ENCODE peak calls at places on chromosomes 6 and 20, in ten cellular contexts. V, Y, E, K, I, R, Q, G, W and U are unnamed samples.

GRCh38 chr6:16061833-16062232 is 67.1 kb upstream of the MYLIP start:
- DNase-seq in G (no peak), W (no peak), I (no peak), V (no peak), Y (no peak), Q (no peak), R (no peak), K (no peak), E (no peak), U (no peak)

GRCh38 chr20:15643713-15644112 is 929.5 kb downstream of the KIF16B start:
- DNase-seq in G (no peak), E (no peak), R (peak), I (peak), W (no peak), K (no peak), Q (peak), V (no peak), Y (no peak), U (no peak)

GRCh38 chr6:45946352-45946751 is 69.3 kb downstream of the CLIC5 start:
- DNase-seq in W (peak), E (no peak), Y (no peak), V (no peak), R (peak), G (no peak), K (no peak), Q (peak), I (no peak), U (no peak)

GRCh38 chr6:11187301-11187700 is 45.2 kb downstream of the NEDD9 start:
- DNase-seq in K (no peak), Y (no peak), E (no peak), R (no peak), W (no peak), V (no peak), G (no peak), I (no peak), Q (no peak), U (no peak)

GRCh38 chr20:60224914-60225313 is 266.7 kb downstream of the CDH26 start:
- DNase-seq in G (no peak), V (no peak), E (no peak), W (no peak), Y (no peak), K (no peak), R (peak), I (peak), Q (peak), U (no peak)

GRCh38 chr20:58696411-58696961 is 3.9 kb downstream of the NPEPL1 start:
- DNase-seq in V (no peak), Q (no peak), R (no peak), I (no peak), K (no peak), W (peak), G (no peak), Y (no peak), E (no peak), U (no peak)

GRCh38 chr20:25987073-25987927 is 290.6 kb upstream of the ZNF337 start:
- DNase-seq in E (peak), V (peak), G (peak), Q (no peak), K (peak), R (peak), I (peak), Y (peak), W (peak), U (peak)

GRCh38 chr20:40506567-40506966 is 182.5 kb downstream of the MAFB start:
- DNase-seq in Y (peak), Q (peak), E (peak), W (peak), G (peak), R (no peak), V (peak), I (peak), K (no peak), U (peak)

GRCh38 chr6:116424001-116424400 is 37.2 kb upstream of the CALHM6 start:
- DNase-seq in Q (peak), E (no peak), K (no peak), R (no peak), V (no peak), G (no peak), I (no peak), Y (no peak), W (no peak), U (no peak)

GRCh38 chr20:47150403-47151152 is 205.9 kb downstream of the ZMYND8 start:
- DNase-seq in Q (peak), R (peak), Y (no peak), K (no peak), I (peak), G (peak), W (peak), V (peak), E (peak), U (peak)

GRCh38 chr20:6533321-6533720 is 234.2 kb upstream of the BMP2 start:
- DNase-seq in R (no peak), K (no peak), G (no peak), Q (no peak), Y (no peak), I (no peak), V (no peak), W (no peak), E (no peak), U (peak)

GRCh38 chr20:37309941-37310590 is 20.6 kb downstream of the MANBAL start:
- DNase-seq in E (no peak), Y (no peak), Q (no peak), G (no peak), K (no peak), R (no peak), W (no peak), V (no peak), I (no peak), U (no peak)

GRCh38 chr20:36394340-36394965 is 88.3 kb downstream of the DLGAP4 start:
- DNase-seq in Q (no peak), K (no peak), E (no peak), V (no peak), W (no peak), I (no peak), Y (no peak), G (no peak), R (no peak), U (no peak)

GRCh38 chr20:20525214-20525613 is 157.3 kb downstream of the INSM1 start:
- DNase-seq in G (no peak), W (no peak), E (no peak), V (no peak), I (no peak), Q (no peak), Y (no peak), R (no peak), K (no peak), U (peak)

GRCh38 chr6:34519971-34520644 is 36.0 kb downstream of the SPDEF start:
- DNase-seq in V (no peak), I (no peak), W (no peak), K (peak), G (no peak), Q (no peak), E (no peak), Y (no peak), R (no peak), U (no peak)

GRCh38 chr6:79302341-79302740 is 67.9 kb upstream of the HMGN3 start:
- DNase-seq in Q (peak), I (no peak), Y (no peak), G (no peak), V (no peak), E (no peak), R (no peak), K (no peak), W (no peak), U (no peak)

GRCh38 chr6:53428886-53429285 is 80.1 kb upstream of the ELOVL5 start:
- DNase-seq in K (no peak), V (no peak), R (no peak), W (no peak), Y (no peak), Q (no peak), I (no peak), E (no peak), G (no peak), U (no peak)

GRCh38 chr20:22217712-22218352 is 366.5 kb downstream of the FOXA2 start:
- DNase-seq in G (no peak), V (no peak), I (no peak), Y (no peak), K (no peak), E (peak), R (no peak), Q (no peak), W (no peak), U (no peak)

GRCh38 chr6:118704911-118705310 is 53.5 kb upstream of the CEP85L start:
- DNase-seq in Y (no peak), G (no peak), I (no peak), K (no peak), Q (no peak), R (peak), E (no peak), V (no peak), W (no peak), U (no peak)

GRCh38 chr6:17354700-17355403 is 38.5 kb upstream of the CAP2 start:
- DNase-seq in K (no peak), Q (peak), Y (no peak), R (no peak), V (no peak), W (no peak), E (no peak), G (no peak), I (peak), U (peak)

GRCh38 chr20:17615645-17616479 is 46.0 kb downstream of the DSTN start:
- DNase-seq in E (no peak), R (no peak), V (no peak), Y (no peak), W (peak), G (peak), K (no peak), I (no peak), Q (no peak), U (no peak)

GRCh38 chr6:4059115-4059777 is 19.7 kb downstream of the FAM217A start:
- DNase-seq in V (no peak), Q (peak), R (no peak), W (no peak), G (no peak), I (peak), E (no peak), Y (peak), K (peak), U (peak)

GRCh38 chr20:44231193-44231592 is 15.9 kb upstream of the GDAP1L1 start:
- DNase-seq in I (no peak), V (no peak), G (no peak), E (no peak), R (no peak), K (no peak), Y (no peak), Q (no peak), W (no peak), U (no peak)

GRCh38 chr6:22399693-22400092 is 102.9 kb upstream of the PRL start:
- DNase-seq in W (no peak), Y (no peak), G (no peak), I (no peak), K (no peak), V (no peak), Q (peak), E (no peak), R (no peak), U (no peak)

GRCh38 chr6:1290805-1291204 is 21.1 kb upstream of the FOXQ1 start:
- DNase-seq in Y (no peak), R (no peak), E (no peak), V (no peak), Q (no peak), G (no peak), I (no peak), K (no peak), W (no peak), U (no peak)

GRCh38 chr6:70194421-70194820 is 108.5 kb downstream of the COL9A1 start:
- DNase-seq in E (no peak), I (no peak), W (no peak), V (no peak), Q (no peak), G (no peak), R (no peak), Y (no peak), K (no peak), U (no peak)

GRCh38 chr20:50837532-50838321 is 42.9 kb downstream of the BCAS4 start:
- DNase-seq in V (no peak), Q (peak), K (no peak), E (peak), G (no peak), Y (no peak), I (no peak), W (no peak), R (no peak), U (peak)

GRCh38 chr6:63058601-63059000 is 152.7 kb upstream of the FKBP1C start:
- DNase-seq in G (no peak), W (no peak), K (no peak), Q (no peak), R (peak), I (no peak), Y (no peak), E (no peak), V (no peak), U (no peak)

GRCh38 chr6:79249136-79249535 is 14.7 kb upstream of the HMGN3 start:
- DNase-seq in I (no peak), G (no peak), Y (no peak), Q (no peak), R (no peak), E (no peak), V (no peak), W (no peak), K (no peak), U (no peak)

GRCh38 chr20:17568972-17569471 is 853 bp upstream of the DSTN start:
- DNase-seq in I (peak), K (no peak), R (peak), Y (no peak), E (peak), W (peak), Q (peak), V (peak), G (peak), U (peak)

GRCh38 chr6:156864557-156864956 is 87.4 kb downstream of the ARID1B start:
- DNase-seq in V (no peak), G (no peak), W (no peak), R (no peak), Y (no peak), I (no peak), Q (peak), E (no peak), K (no peak), U (no peak)

DNA sequence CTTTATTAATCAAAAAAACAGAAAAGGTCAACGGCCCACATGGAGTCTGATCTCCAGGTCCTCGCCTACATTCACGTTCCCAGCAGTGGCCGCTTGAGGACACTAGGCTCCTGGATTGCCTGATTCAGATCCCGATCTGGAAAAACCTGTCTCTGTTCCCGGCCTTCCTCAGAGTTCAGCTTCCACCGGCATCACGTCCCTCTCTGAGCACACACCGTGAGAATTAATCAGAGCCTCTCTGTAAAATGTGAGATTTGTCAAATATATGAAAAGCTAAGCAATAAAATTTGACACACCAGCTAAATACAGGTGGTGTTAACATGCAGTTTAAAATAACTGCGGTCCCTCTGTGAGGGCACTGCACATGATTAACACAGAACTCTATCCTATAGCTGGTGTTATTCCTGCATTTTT is 122.8 kb upstream of the COL21A1 start:
- DNase-seq in V (peak), G (peak), E (peak), R (peak), I (peak), Y (no peak), W (peak), K (no peak), Q (peak), U (peak)
- H3K4me3 ChIP-seq in V (no peak), G (no peak), E (no peak), R (no peak), I (no peak), Y (no peak), W (no peak), K (no peak), Q (peak), U (no peak)

GRCh38 chr6:107699191-107700015 is 124.7 kb downstream of the SCML4 start:
- DNase-seq in Y (no peak), Q (no peak), W (no peak), I (no peak), R (no peak), K (no peak), E (no peak), V (no peak), G (no peak), U (no peak)

GRCh38 chr6:107697682-107698081 is 126.4 kb downstream of the SCML4 start:
- DNase-seq in V (no peak), I (no peak), G (no peak), E (no peak), R (no peak), K (no peak), Y (no peak), W (no peak), Q (no peak), U (no peak)

GRCh38 chr6:107700016-107700335 is 124.1 kb downstream of the SCML4 start:
- DNase-seq in K (no peak), I (no peak), V (no peak), G (no peak), W (no peak), Y (no peak), E (no peak), Q (no peak), R (no peak), U (no peak)

GRCh38 chr6:107695061-107695715 is 128.9 kb downstream of the SCML4 start:
- DNase-seq in E (no peak), Q (no peak), V (no peak), G (no peak), I (no peak), R (no peak), K (no peak), W (no peak), Y (no peak), U (no peak)

GRCh38 chr6:107698146-107698545 is 126.0 kb downstream of the SCML4 start:
- DNase-seq in V (no peak), Q (no peak), K (no peak), W (no peak), R (no peak), G (no peak), Y (no peak), E (no peak), I (no peak), U (no peak)
- H3K27ac ChIP-seq in V (no peak), Q (no peak), K (no peak), W (no peak), R (no peak), G (no peak), Y (no peak), E (peak), I (no peak), U (no peak)

DNA sequence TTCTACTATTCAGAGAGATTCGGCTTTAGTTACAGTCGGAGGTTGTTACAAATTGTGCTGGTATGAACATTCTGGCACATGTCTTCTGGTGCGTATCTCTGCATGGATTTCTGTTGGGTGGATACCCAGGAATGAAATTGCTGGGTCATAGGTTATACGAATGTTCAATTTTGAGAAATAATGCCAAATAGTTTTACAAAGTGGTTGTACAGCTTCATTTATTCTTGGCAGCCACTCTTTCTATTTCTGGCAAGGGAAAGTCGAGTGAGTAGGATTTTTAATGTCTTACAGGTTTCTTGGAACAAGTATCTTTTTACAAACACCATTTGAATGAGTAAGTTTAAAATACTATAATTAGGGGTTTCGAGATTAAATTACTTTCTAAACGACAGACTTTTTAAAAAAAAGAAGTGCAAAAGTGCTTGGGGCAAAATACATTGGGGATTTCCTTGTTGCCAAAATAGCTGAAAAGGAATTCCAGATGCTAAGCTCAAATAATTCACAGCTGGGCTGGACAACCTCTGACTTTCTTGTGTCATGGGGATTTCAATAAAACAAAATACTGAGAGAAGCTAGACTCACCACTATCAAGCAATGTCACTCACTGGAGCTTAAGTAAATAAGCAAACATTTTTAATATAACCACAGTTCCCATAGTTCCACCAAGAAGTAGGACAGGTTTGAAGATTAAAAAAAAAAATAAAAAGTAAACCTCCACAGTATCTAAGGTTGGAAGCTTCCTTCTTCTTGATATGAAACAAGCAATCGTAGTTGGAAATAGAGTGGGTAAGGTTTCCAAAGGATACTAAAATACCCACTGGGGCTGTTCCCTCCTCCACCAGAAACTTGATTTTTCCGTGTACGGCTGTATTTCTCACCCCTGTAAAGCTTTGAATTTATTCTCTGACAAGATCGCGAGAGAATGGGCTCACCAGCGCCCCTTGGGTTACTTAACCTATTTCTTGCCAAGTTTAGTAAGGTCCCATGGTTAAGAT is 21.6 kb upstream of the GFOD1 start:
- DNase-seq in W (no peak), I (no peak), Y (no peak), E (no peak), Q (peak), G (peak), V (no peak), K (no peak), R (peak), U (no peak)
- H3K4me3 ChIP-seq in W (no peak), I (no peak), Y (no peak), E (no peak), Q (no peak), G (no peak), V (no peak), K (no peak), R (no peak), U (no peak)

DNA sequence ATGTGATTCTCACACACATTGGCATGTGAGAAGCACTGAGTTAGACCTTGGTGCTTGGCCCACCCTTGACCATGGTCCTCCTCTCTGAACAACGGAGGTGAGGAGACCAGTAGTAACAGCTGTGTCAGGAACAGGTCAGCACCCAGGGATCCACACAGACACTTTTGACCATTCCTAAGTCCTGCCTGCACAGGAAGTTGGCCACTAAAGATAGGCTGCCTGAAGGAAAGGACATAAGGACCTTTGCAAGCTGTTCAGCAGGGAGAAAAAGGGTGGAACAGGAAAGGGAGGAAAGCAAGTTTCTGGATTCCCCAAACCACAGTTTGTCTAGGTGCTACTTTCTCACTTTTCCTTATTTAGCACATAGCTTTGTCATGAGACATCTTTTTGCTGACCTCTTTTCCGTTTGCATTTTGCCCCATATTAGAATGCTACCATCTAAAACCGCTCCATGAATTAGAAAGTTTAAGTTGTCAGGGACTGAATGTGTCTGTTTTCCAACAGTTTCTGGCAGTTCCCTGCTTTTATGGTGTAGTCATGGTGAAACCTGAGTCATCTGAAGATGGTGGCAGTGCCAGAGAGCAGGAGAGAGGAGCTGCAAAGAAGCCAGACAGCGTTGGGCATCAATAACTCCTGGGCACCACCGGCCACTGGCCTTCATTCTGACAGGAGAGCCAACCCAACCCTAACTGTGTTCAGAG is 1.1 kb upstream of the CD109 start:
- DNase-seq in R (no peak), Y (no peak), K (no peak), Q (peak), I (no peak), V (no peak), W (no peak), G (no peak), E (no peak), U (no peak)
- H3K27ac ChIP-seq in R (peak), Y (no peak), K (no peak), Q (peak), I (peak), V (no peak), W (no peak), G (peak), E (no peak), U (no peak)

DNA sequence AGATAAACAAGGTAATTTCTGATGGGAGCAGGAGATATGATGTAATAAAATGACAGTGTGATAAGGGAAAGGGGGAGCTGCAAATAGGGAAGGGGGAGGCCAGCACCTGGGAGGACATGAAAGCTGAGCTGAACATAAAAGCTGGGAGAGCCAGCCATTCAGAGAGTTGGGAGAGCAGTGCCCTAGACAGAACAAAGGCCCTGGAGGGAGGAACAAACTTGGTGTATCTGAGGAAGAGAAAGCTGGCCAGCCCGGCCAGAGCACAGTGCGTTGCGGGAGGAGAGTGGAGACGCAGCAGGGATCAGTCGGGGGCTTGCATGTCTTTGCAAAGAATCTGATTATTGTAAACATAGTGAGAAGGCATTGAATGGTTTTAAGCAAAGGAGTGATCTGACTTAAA is 318.1 kb downstream of the ZFAND3 start:
- DNase-seq in R (peak), V (no peak), E (no peak), Y (no peak), K (no peak), W (no peak), G (no peak), Q (no peak), I (no peak), U (no peak)
- H3K4me3 ChIP-seq in R (peak), V (no peak), E (no peak), Y (no peak), K (no peak), W (no peak), G (no peak), Q (no peak), I (no peak), U (no peak)